ENCODE peak calls at places on chromosomes 7 and 10, in ten cellular contexts. One of them, this sample, is unnamed.

GRCh38 chr10:77223532-77224460 is 413.8 kb downstream of the KCNMA1 start:
- DNase-seq in erythroblast: no peak
- DNase-seq in DMS153: no peak
- DNase-seq in NCI-H1092 treated with DMSO at 0.1 percent for 48 hours: no peak
- DNase-seq in choroid plexus epithelial cell: no peak
- DNase-seq in PC-3: peak; percentile 50
- DNase-seq in WTC11: no peak
- DNase-seq in H7: no peak
- DNase-seq in NT2/D1: no peak
- DNase-seq in stimulated activated CD4-positive, alpha-beta T cell treated with anti-CD3 and anti-CD28 coated beads, Interleukin-12 subunit alpha, Interleukin-12 subunit beta, amount 100 ng/mL, for 24 hours: no peak
- DNase-seq in this sample: no peak

GRCh38 chr7:74417419-74417971 is 36.2 kb upstream of the GTF2IRD1 start:
- DNase-seq in H7: peak; percentile 95
- DNase-seq in stimulated activated CD4-positive, alpha-beta T cell treated with anti-CD3 and anti-CD28 coated beads, Interleukin-12 subunit alpha, Interleukin-12 subunit beta, amount 100 ng/mL, for 24 hours: peak; percentile 54
- DNase-seq in WTC11: peak; percentile 80
- DNase-seq in NT2/D1: peak; percentile 51
- DNase-seq in choroid plexus epithelial cell: peak; percentile 76
- DNase-seq in PC-3: peak; percentile 71
- DNase-seq in erythroblast: peak; percentile 77
- DNase-seq in NCI-H1092 treated with DMSO at 0.1 percent for 48 hours: peak; percentile 67
- DNase-seq in DMS153: peak; percentile 16
- DNase-seq in this sample: peak; percentile 84

GRCh38 chr10:84224411-84225028 is 824 bp downstream of the LRIT2 start:
- DNase-seq in choroid plexus epithelial cell: no peak
- DNase-seq in WTC11: peak; percentile 71
- DNase-seq in stimulated activated CD4-positive, alpha-beta T cell treated with anti-CD3 and anti-CD28 coated beads, Interleukin-12 subunit alpha, Interleukin-12 subunit beta, amount 100 ng/mL, for 24 hours: no peak
- DNase-seq in H7: peak; percentile 83
- DNase-seq in NT2/D1: no peak
- DNase-seq in erythroblast: no peak
- DNase-seq in PC-3: no peak
- DNase-seq in DMS153: no peak
- DNase-seq in NCI-H1092 treated with DMSO at 0.1 percent for 48 hours: no peak
- DNase-seq in this sample: peak; percentile 61

GRCh38 chr10:71829171-71829570 is 21.9 kb downstream of the PSAP start:
- DNase-seq in stimulated activated CD4-positive, alpha-beta T cell treated with anti-CD3 and anti-CD28 coated beads, Interleukin-12 subunit alpha, Interleukin-12 subunit beta, amount 100 ng/mL, for 24 hours: no peak
- DNase-seq in NCI-H1092 treated with DMSO at 0.1 percent for 48 hours: no peak
- DNase-seq in DMS153: no peak
- DNase-seq in WTC11: no peak
- DNase-seq in H7: no peak
- DNase-seq in PC-3: no peak
- DNase-seq in choroid plexus epithelial cell: peak; percentile 53
- DNase-seq in erythroblast: peak; percentile 50
- DNase-seq in NT2/D1: no peak
- DNase-seq in this sample: no peak

GRCh38 chr7:34837826-34838225 is 179.8 kb downstream of the NPSR1 start:
- DNase-seq in PC-3: peak; percentile 56
- DNase-seq in DMS153: no peak
- DNase-seq in erythroblast: no peak
- DNase-seq in H7: no peak
- DNase-seq in NT2/D1: no peak
- DNase-seq in stimulated activated CD4-positive, alpha-beta T cell treated with anti-CD3 and anti-CD28 coated beads, Interleukin-12 subunit alpha, Interleukin-12 subunit beta, amount 100 ng/mL, for 24 hours: no peak
- DNase-seq in NCI-H1092 treated with DMSO at 0.1 percent for 48 hours: no peak
- DNase-seq in WTC11: no peak
- DNase-seq in choroid plexus epithelial cell: peak; percentile 27
- DNase-seq in this sample: no peak

GRCh38 chr10:77281719-77282118 is 355.9 kb downstream of the KCNMA1 start:
- DNase-seq in WTC11: no peak
- DNase-seq in DMS153: no peak
- DNase-seq in NT2/D1: no peak
- DNase-seq in PC-3: no peak
- DNase-seq in stimulated activated CD4-positive, alpha-beta T cell treated with anti-CD3 and anti-CD28 coated beads, Interleukin-12 subunit alpha, Interleukin-12 subunit beta, amount 100 ng/mL, for 24 hours: no peak
- DNase-seq in NCI-H1092 treated with DMSO at 0.1 percent for 48 hours: no peak
- DNase-seq in choroid plexus epithelial cell: no peak
- DNase-seq in erythroblast: no peak
- DNase-seq in H7: no peak
- DNase-seq in this sample: no peak

GRCh38 chr7:75808106-75808505 is 5.5 kb downstream of the CCL24 start:
- DNase-seq in PC-3: no peak
- DNase-seq in NCI-H1092 treated with DMSO at 0.1 percent for 48 hours: peak; percentile 91
- DNase-seq in stimulated activated CD4-positive, alpha-beta T cell treated with anti-CD3 and anti-CD28 coated beads, Interleukin-12 subunit alpha, Interleukin-12 subunit beta, amount 100 ng/mL, for 24 hours: no peak
- DNase-seq in WTC11: no peak
- DNase-seq in NT2/D1: no peak
- DNase-seq in H7: no peak
- DNase-seq in choroid plexus epithelial cell: peak; percentile 20
- DNase-seq in erythroblast: no peak
- DNase-seq in DMS153: no peak
- DNase-seq in this sample: no peak

GRCh38 chr10:123139521-123140163 is 3.9 kb downstream of the HMX3 start:
- DNase-seq in DMS153: no peak
- DNase-seq in stimulated activated CD4-positive, alpha-beta T cell treated with anti-CD3 and anti-CD28 coated beads, Interleukin-12 subunit alpha, Interleukin-12 subunit beta, amount 100 ng/mL, for 24 hours: no peak
- DNase-seq in NT2/D1: no peak
- DNase-seq in WTC11: peak; percentile 73
- DNase-seq in NCI-H1092 treated with DMSO at 0.1 percent for 48 hours: no peak
- DNase-seq in H7: peak; percentile 79
- DNase-seq in erythroblast: peak; percentile 53
- DNase-seq in choroid plexus epithelial cell: peak; percentile 28
- DNase-seq in PC-3: peak; percentile 59
- DNase-seq in this sample: peak; percentile 83

GRCh38 chr10:114557854-114558253 is 100.2 kb downstream of the ABLIM1 start:
- DNase-seq in erythroblast: no peak
- DNase-seq in stimulated activated CD4-positive, alpha-beta T cell treated with anti-CD3 and anti-CD28 coated beads, Interleukin-12 subunit alpha, Interleukin-12 subunit beta, amount 100 ng/mL, for 24 hours: no peak
- DNase-seq in choroid plexus epithelial cell: no peak
- DNase-seq in WTC11: no peak
- DNase-seq in NT2/D1: no peak
- DNase-seq in H7: no peak
- DNase-seq in NCI-H1092 treated with DMSO at 0.1 percent for 48 hours: no peak
- DNase-seq in DMS153: no peak
- DNase-seq in PC-3: no peak
- DNase-seq in this sample: no peak

GRCh38 chr10:96395931-96396877 is 37.4 kb upstream of the OPALIN start:
- DNase-seq in PC-3: peak; percentile 62
- DNase-seq in WTC11: peak; percentile 77
- DNase-seq in erythroblast: peak; percentile 83
- DNase-seq in H7: peak; percentile 93
- DNase-seq in DMS153: peak; percentile 11
- DNase-seq in stimulated activated CD4-positive, alpha-beta T cell treated with anti-CD3 and anti-CD28 coated beads, Interleukin-12 subunit alpha, Interleukin-12 subunit beta, amount 100 ng/mL, for 24 hours: peak; percentile 42
- DNase-seq in NCI-H1092 treated with DMSO at 0.1 percent for 48 hours: peak; percentile 40
- DNase-seq in choroid plexus epithelial cell: peak; percentile 89
- DNase-seq in NT2/D1: peak; percentile 65
- DNase-seq in this sample: peak; percentile 88

This sample was measured in ELF-1.